ENCODE peak calls at places on chromosome 10, in eight cellular contexts. Z is non-pigmented ciliary epithelial cell, M is HEK293T, F is GF-D8, P is AG09319, E is GM23338, T is fibroblast of the conjunctiva, X is NCI-H1417. V is an unnamed sample.

GRCh38 chr10:20443094-20443493 is 454.0 kb downstream of the NEBL start:
- DNase-seq in Z (no peak), M (no peak), F (no peak), P (no peak), E (peak), T (no peak), X (peak), V (no peak)

GRCh38 chr10:78596556-78596955 is 472.2 kb upstream of the ZMIZ1 start:
- DNase-seq in Z (no peak), M (no peak), F (no peak), P (no peak), E (no peak), T (no peak), X (no peak), V (no peak)

GRCh38 chr10:114486938-114487814 is 82.9 kb upstream of the AFAP1L2 start:
- DNase-seq in Z (no peak), M (peak), F (no peak), P (no peak), E (no peak), T (no peak), X (peak), V (no peak)

GRCh38 chr10:3754727-3755439 is 30.1 kb downstream of the KLF6 start:
- DNase-seq in Z (peak), M (no peak), F (no peak), P (no peak), E (no peak), T (no peak), X (no peak), V (no peak)

GRCh38 chr10:75283150-75284096 is 47.7 kb upstream of the COMTD1 start:
- DNase-seq in Z (no peak), M (peak), F (no peak), P (peak), E (peak), T (no peak), X (peak), V (peak)

GRCh38 chr10:6228010-6228511 is 25.3 kb downstream of the PFKFB3 start:
- DNase-seq in Z (no peak), M (no peak), F (no peak), P (no peak), E (no peak), T (peak), X (no peak), V (no peak)

GRCh38 chr10:97644961-97645360 is 4.5 kb downstream of the PI4K2A start:
- DNase-seq in Z (no peak), M (no peak), F (no peak), P (no peak), E (no peak), T (no peak), X (no peak), V (no peak)

GRCh38 chr10:80202934-80203834 is 2.2 kb downstream of the ANXA11 start:
- DNase-seq in Z (peak), M (peak), F (peak), P (peak), E (peak), T (peak), X (peak), V (peak)

GRCh38 chr10:21694646-21695045 is 160.6 kb downstream of the MLLT10 start:
- DNase-seq in Z (no peak), M (no peak), F (no peak), P (no peak), E (peak), T (no peak), X (no peak), V (no peak)

GRCh38 chr10:129039406-129040345 is 427.4 kb upstream of the MGMT start:
- DNase-seq in Z (no peak), M (no peak), F (no peak), P (no peak), E (no peak), T (no peak), X (no peak), V (no peak)

GRCh38 chr10:46547881-46548780 is 8.3 kb downstream of the GPRIN2 start:
- DNase-seq in Z (no peak), M (no peak), F (no peak), P (no peak), E (no peak), T (no peak), X (no peak), V (no peak)

GRCh38 chr10:83724471-83725241 is 414.7 kb upstream of the GHITM start:
- DNase-seq in Z (no peak), M (no peak), F (no peak), P (no peak), E (no peak), T (no peak), X (no peak), V (no peak)

GRCh38 chr10:6838118-6838517 is 258.0 kb upstream of the PRKCQ start:
- DNase-seq in Z (no peak), M (peak), F (no peak), P (no peak), E (peak), T (no peak), X (peak), V (no peak)

GRCh38 chr10:100496567-100496966 is 23.1 kb downstream of the SEC31B start:
- DNase-seq in Z (no peak), M (no peak), F (no peak), P (no peak), E (no peak), T (no peak), X (no peak), V (no peak)

GRCh38 chr10:61283066-61283465 is 170.1 kb downstream of the TMEM26 start:
- DNase-seq in Z (no peak), M (no peak), F (no peak), P (no peak), E (no peak), T (no peak), X (no peak), V (no peak)

GRCh38 chr10:35843524-35844171 is 201.6 kb upstream of the FZD8 start:
- DNase-seq in Z (no peak), M (no peak), F (no peak), P (no peak), E (peak), T (no peak), X (no peak), V (no peak)

GRCh38 chr10:55212051-55212450 is 411.0 kb upstream of the PCDH15 start:
- DNase-seq in Z (no peak), M (no peak), F (no peak), P (no peak), E (no peak), T (no peak), X (no peak), V (no peak)

GRCh38 chr10:121736315-121737002 is 138.2 kb upstream of the FGFR2 start:
- DNase-seq in Z (no peak), M (no peak), F (no peak), P (no peak), E (no peak), T (no peak), X (no peak), V (no peak)

GRCh38 chr10:83545901-83546391 is 593.4 kb upstream of the GHITM start:
- DNase-seq in Z (no peak), M (no peak), F (no peak), P (no peak), E (no peak), T (no peak), X (peak), V (peak)

GRCh38 chr10:110007171-110007700 is 548 bp upstream of the ADD3 start:
- DNase-seq in Z (no peak), M (peak), F (no peak), P (no peak), E (no peak), T (no peak), X (no peak), V (no peak)

GRCh38 chr10:102240467-102241036 is 760 bp downstream of the PITX3 start:
- DNase-seq in Z (no peak), M (no peak), F (no peak), P (no peak), E (peak), T (no peak), X (no peak), V (no peak)

GRCh38 chr10:22246680-22247391 is 29.0 kb upstream of the EBLN1 start:
- DNase-seq in Z (peak), M (no peak), F (no peak), P (no peak), E (no peak), T (peak), X (no peak), V (no peak)